ENCODE peak calls at places on chromosomes 1 and 21, in five cellular contexts. Z is neural progenitor cell, O is GM23248, M is MM.1S, X is PC-3. N is an unnamed sample.
A peak's percentile ranks its signal among the peaks of the same experiment; 100 is the strongest.

GRCh38 chr1:91552091-91552490 is 51.4 kb downstream of the CDC7 start:
- DNase-seq in X (no peak), O (peak; percentile 62), Z (no peak), M (no peak), N (no peak)

GRCh38 chr1:24905979-24906720 is 23.9 kb downstream of the RUNX3 start:
- DNase-seq in X (no peak), O (no peak), Z (no peak), M (no peak), N (no peak)

GRCh38 chr1:43073490-43074230 is 98.4 kb downstream of the EBNA1BP2 start:
- DNase-seq in Z (peak; percentile 86), X (peak; percentile 81), M (peak; percentile 55), O (peak; percentile 83), N (peak; percentile 77)

GRCh38 chr1:29621826-29622435 is 385.6 kb downstream of the PTPRU start:
- DNase-seq in X (no peak), M (no peak), Z (no peak), O (no peak), N (no peak)

GRCh38 chr1:113321761-113322387 is 68.4 kb upstream of the MAGI3 start:
- DNase-seq in M (no peak), O (no peak), Z (no peak), X (no peak), N (no peak)

GRCh38 chr1:30650038-30650958 is 73.1 kb downstream of the MATN1 start:
- DNase-seq in M (no peak), O (no peak), Z (no peak), X (no peak), N (no peak)

GRCh38 chr1:225811622-225812487 is 1.9 kb downstream of the EPHX1 start:
- DNase-seq in X (peak; percentile 50), M (no peak), O (peak; percentile 69), Z (peak; percentile 61), N (no peak)

GRCh38 chr1:235160395-235160964 is 570 bp downstream of the RBM34 start:
- DNase-seq in X (peak; percentile 25), M (peak; percentile 81), O (peak; percentile 73), Z (no peak), N (peak; percentile 80)

GRCh38 chr1:151715726-151716404 is 738 bp downstream of the CELF3 start:
- DNase-seq in X (no peak), Z (peak; percentile 80), O (no peak), M (no peak), N (peak; percentile 34)

GRCh38 chr21:27154451-27155129 is 187.7 kb upstream of the ADAMTS5 start:
- DNase-seq in X (no peak), Z (no peak), M (no peak), O (peak; percentile 16), N (no peak)

DNA sequence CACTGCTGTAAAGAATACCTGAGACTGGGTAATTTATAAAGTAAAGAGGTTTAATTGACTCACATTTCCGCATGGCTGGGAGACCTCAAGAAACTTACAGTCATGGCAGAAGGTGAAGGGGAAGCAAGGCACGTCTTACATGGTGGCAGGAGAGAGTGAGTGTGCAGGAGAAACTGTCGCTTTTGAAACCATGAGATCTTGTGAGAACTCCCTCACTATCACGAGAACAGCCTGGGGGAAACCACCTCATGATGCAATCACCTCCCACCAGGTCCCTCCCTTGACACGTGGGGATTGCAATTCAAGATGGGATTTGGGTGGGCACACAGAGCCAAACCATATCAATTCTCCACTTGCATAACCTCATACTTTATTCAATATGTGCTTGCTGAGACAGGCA is 76.6 kb downstream of the GIPC2 start:
- DNase-seq in Z (no peak), O (no peak), M (no peak), X (no peak), N (no peak)
- TF ChIP-seq EZH2phosphoT487 in Z (no peak), O (no peak), M (no peak), X (no peak), N (no peak)

DNA sequence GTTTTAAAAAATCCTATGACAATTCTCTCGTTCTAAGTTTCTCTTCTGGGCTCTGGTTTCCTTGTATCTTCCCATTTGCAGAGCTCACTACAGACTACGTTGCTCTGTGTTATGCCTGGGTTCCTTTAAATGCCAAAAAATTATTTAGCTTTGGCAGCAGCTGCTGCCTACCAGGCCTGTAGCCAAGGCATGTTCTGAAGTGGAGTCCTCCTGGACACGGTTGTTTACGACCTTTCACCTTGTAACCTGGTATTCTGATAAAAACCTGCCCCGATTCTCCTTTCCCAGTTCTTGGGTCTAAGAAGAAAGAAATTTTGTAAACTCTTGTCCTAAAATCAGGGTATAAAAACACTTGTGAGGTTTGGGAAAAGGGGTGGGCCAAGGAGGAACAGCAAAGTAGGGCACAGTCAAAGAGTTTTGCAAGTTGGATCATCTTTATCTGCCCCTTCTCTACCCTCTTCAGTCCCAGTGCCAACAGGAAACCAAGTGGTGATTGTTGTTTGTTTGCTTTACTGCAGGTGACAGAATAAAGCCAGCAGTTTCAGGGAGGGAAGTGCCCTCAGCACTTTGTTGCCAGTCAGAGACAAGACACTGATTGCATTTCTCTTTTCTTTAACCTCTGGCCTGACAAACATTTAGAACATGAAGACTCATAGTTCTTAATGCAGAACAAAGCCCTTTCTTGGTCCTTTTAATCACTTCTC is 3.1 kb upstream of the TXNIP start:
- DNase-seq in M (peak; percentile 90), O (no peak), Z (no peak), X (peak; percentile 39), N (peak; percentile 46)
- H3K4me3 ChIP-seq in M (peak overlapping the region; percentile 22), O (no peak overlapping the region), Z (no peak overlapping the region), X (no peak overlapping the region), N (no peak overlapping the region)

DNA sequence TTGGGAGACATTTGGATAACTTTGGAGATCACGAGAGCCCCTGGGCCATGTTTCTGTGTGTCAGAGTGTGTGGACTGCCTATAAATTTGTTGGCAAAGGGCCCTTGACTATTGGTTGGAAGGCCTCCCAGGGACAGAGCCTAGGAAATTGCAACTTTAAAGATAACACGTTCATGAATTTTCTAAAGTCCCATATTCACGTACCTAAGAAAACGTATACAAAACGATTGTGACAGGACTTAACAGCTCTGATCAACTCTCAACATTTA is 55.8 kb downstream of the DOP1B start:
- DNase-seq in O (no peak), Z (no peak), M (no peak), X (no peak), N (no peak)
- H3K4me1 ChIP-seq in O (peaks cover 42% of the 10 kb centered on the region), Z (peaks cover 8% of the 10 kb centered on the region), M (no peaks in the 10 kb centered on the region), X (peaks cover 50% of the 10 kb centered on the region), N (no peaks in the 10 kb centered on the region)

GRCh38 chr1:227894306-227894721 is 53.4 kb downstream of the WNT9A start:
- DNase-seq in O (no peak), Z (no peak), X (no peak), M (no peak), N (no peak)

GRCh38 chr1:227894831-227895451 is 52.8 kb downstream of the WNT9A start:
- DNase-seq in M (no peak), O (no peak), X (no peak), Z (no peak), N (no peak)

GRCh38 chr1:227897704-227898438 is 49.9 kb downstream of the WNT9A start:
- DNase-seq in M (no peak), Z (no peak), X (no peak), O (no peak), N (no peak)

GRCh38 chr1:227896710-227897655 is 50.7 kb downstream of the WNT9A start:
- DNase-seq in Z (no peak), M (no peak), X (no peak), O (no peak), N (no peak)

GRCh38 chr1:227895828-227896685 is 51.7 kb downstream of the WNT9A start:
- DNase-seq in O (no peak), M (no peak), X (no peak), Z (peak; percentile 41), N (no peak)
- TF ChIP-seq EZH2phosphoT487 in O (no peak), M (no peak), X (no peak), Z (no peak), N (no peak)

GRCh38 chr1:186864296-186864695 is 35.5 kb downstream of the PLA2G4A start:
- DNase-seq in M (no peak), O (peak; percentile 46), Z (no peak), X (peak; percentile 7), N (no peak)

GRCh38 chr1:186865861-186866260 is 37.1 kb downstream of the PLA2G4A start:
- DNase-seq in Z (no peak), X (no peak), M (no peak), O (peak; percentile 22), N (no peak)

GRCh38 chr1:186859995-186860394 is 31.2 kb downstream of the PLA2G4A start:
- DNase-seq in X (no peak), O (no peak), Z (no peak), M (no peak), N (no peak)

GRCh38 chr1:186869829-186870228 is 41.1 kb downstream of the PLA2G4A start:
- DNase-seq in X (no peak), M (no peak), Z (no peak), O (no peak), N (no peak)

DNA sequence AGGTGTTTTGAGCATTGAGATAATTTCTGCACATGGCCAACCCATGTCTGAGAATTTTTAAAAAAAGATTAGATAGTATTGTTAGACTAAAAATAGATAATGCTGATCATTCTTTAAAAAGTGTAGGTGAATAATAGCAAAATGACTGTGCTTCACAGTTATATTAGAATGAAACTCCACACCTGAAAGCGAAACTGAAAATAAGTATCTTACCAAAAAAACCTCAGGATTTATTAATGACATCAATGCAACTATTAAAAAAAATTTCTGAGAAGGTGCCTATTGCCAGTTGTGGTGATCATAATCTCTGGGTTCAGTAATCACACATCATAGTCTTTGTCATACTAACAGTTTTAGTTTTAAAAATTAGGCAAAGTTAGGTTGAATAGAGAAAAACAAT is 36.5 kb downstream of the PLA2G4A start:
- DNase-seq in M (peak; percentile 97), Z (no peak), O (no peak), X (no peak), N (no peak)
- H3K4me3 ChIP-seq in M (no peak overlapping the region), Z (no peak overlapping the region), O (no peak overlapping the region), X (no peak overlapping the region), N (no peak overlapping the region)

N was measured in OCI-LY7.